ENCODE peak calls at places on chromosomes 1 and 21, in seven cellular contexts. One of them, this sample, is unnamed.

GRCh38 chr1:175218786-175219447 is 26.3 kb upstream of the KIAA0040 start:
- DNase-seq in HAP-1: no peak
- DNase-seq in pancreas: no peak
- DNase-seq in neural progenitor cell: no peak
- DNase-seq in uterus: no peak
- DNase-seq in cardiac muscle cell: no peak
- DNase-seq in aorta: no peak
- DNase-seq in this sample: no peak

GRCh38 chr1:100360790-100361232 is 8.5 kb downstream of the CDC14A start:
- DNase-seq in HAP-1: no peak
- DNase-seq in pancreas: no peak
- DNase-seq in neural progenitor cell: peak; percentile 42
- DNase-seq in uterus: peak; percentile 70
- DNase-seq in cardiac muscle cell: peak; percentile 66
- DNase-seq in aorta: no peak
- DNase-seq in this sample: no peak

GRCh38 chr1:11156441-11156840 is 32.7 kb upstream of the ANGPTL7 start:
- DNase-seq in HAP-1: no peak
- DNase-seq in pancreas: no peak
- DNase-seq in neural progenitor cell: no peak
- DNase-seq in uterus: no peak
- DNase-seq in cardiac muscle cell: no peak
- DNase-seq in aorta: no peak
- DNase-seq in this sample: no peak

GRCh38 chr1:88216441-88216840 is 467.6 kb upstream of the PKN2 start:
- DNase-seq in HAP-1: no peak
- DNase-seq in pancreas: no peak
- DNase-seq in neural progenitor cell: no peak
- DNase-seq in uterus: no peak
- DNase-seq in cardiac muscle cell: no peak
- DNase-seq in aorta: no peak
- DNase-seq in this sample: no peak

GRCh38 chr1:119687391-119688079 is 24.2 kb upstream of the PHGDH start:
- DNase-seq in HAP-1: no peak
- DNase-seq in pancreas: no peak
- DNase-seq in neural progenitor cell: no peak
- DNase-seq in uterus: no peak
- DNase-seq in cardiac muscle cell: peak; percentile 6
- DNase-seq in aorta: no peak
- DNase-seq in this sample: no peak

GRCh38 chr1:241423541-241424479 is 66.8 kb upstream of the RGS7 start:
- DNase-seq in HAP-1: peak; percentile 58
- DNase-seq in pancreas: peak; percentile 37
- DNase-seq in neural progenitor cell: peak; percentile 69
- DNase-seq in uterus: no peak
- DNase-seq in cardiac muscle cell: peak; percentile 7
- DNase-seq in aorta: no peak
- DNase-seq in this sample: peak; percentile 48

GRCh38 chr1:48680411-48681035 is 96.2 kb downstream of the BEND5 start:
- DNase-seq in HAP-1: peak; percentile 9
- DNase-seq in pancreas: no peak
- DNase-seq in neural progenitor cell: peak; percentile 33
- DNase-seq in uterus: no peak
- DNase-seq in cardiac muscle cell: no peak
- DNase-seq in aorta: no peak
- DNase-seq in this sample: peak; percentile 76

GRCh38 chr1:226677121-226678020 is 61.7 kb downstream of the ITPKB start:
- DNase-seq in HAP-1: no peak
- DNase-seq in pancreas: no peak
- DNase-seq in neural progenitor cell: no peak
- DNase-seq in uterus: peak; percentile 93
- DNase-seq in cardiac muscle cell: peak; percentile 73
- DNase-seq in aorta: peak; percentile 85
- DNase-seq in this sample: no peak

GRCh38 chr1:228871314-228872061 is 136.2 kb downstream of the RHOU start:
- DNase-seq in HAP-1: no peak
- DNase-seq in pancreas: no peak
- DNase-seq in neural progenitor cell: no peak
- DNase-seq in uterus: no peak
- DNase-seq in cardiac muscle cell: no peak
- DNase-seq in aorta: no peak
- DNase-seq in this sample: no peak

GRCh38 chr1:46798820-46799219 is at the start of gene CYP4B1:
- DNase-seq in HAP-1: no peak
- DNase-seq in pancreas: peak; percentile 37
- DNase-seq in neural progenitor cell: no peak
- DNase-seq in uterus: no peak
- DNase-seq in cardiac muscle cell: no peak
- DNase-seq in aorta: peak; percentile 72
- DNase-seq in this sample: no peak

GRCh38 chr1:179025975-179026812 is 500 bp downstream of the FAM20B start:
- DNase-seq in HAP-1: peak; percentile 83
- DNase-seq in pancreas: peak; percentile 91
- DNase-seq in neural progenitor cell: peak; percentile 90
- DNase-seq in uterus: peak; percentile 38
- DNase-seq in cardiac muscle cell: peak; percentile 61
- DNase-seq in aorta: peak; percentile 83
- DNase-seq in this sample: peak; percentile 88

GRCh38 chr1:167510244-167510643 is 8.1 kb downstream of the CD247 start:
- DNase-seq in HAP-1: no peak
- DNase-seq in pancreas: no peak
- DNase-seq in neural progenitor cell: no peak
- DNase-seq in uterus: no peak
- DNase-seq in cardiac muscle cell: no peak
- DNase-seq in aorta: no peak
- DNase-seq in this sample: no peak

GRCh38 chr21:44552136-44552535 is 831 bp upstream of the KRTAP10-2 start:
- DNase-seq in HAP-1: no peak
- DNase-seq in pancreas: no peak
- DNase-seq in neural progenitor cell: no peak
- DNase-seq in uterus: no peak
- DNase-seq in cardiac muscle cell: no peak
- DNase-seq in aorta: no peak
- DNase-seq in this sample: no peak

GRCh38 chr1:160767417-160768294 is 28.3 kb upstream of the LY9 start:
- DNase-seq in HAP-1: no peak
- DNase-seq in pancreas: no peak
- DNase-seq in neural progenitor cell: no peak
- DNase-seq in uterus: no peak
- DNase-seq in cardiac muscle cell: no peak
- DNase-seq in aorta: no peak
- DNase-seq in this sample: no peak

GRCh38 chr1:6259491-6260362 is 1.2 kb downstream of the GPR153 start:
- DNase-seq in HAP-1: peak; percentile 90
- DNase-seq in pancreas: peak; percentile 71
- DNase-seq in neural progenitor cell: peak; percentile 94
- DNase-seq in uterus: peak; percentile 85
- DNase-seq in cardiac muscle cell: peak; percentile 89
- DNase-seq in aorta: peak; percentile 90
- DNase-seq in this sample: peak; percentile 84

GRCh38 chr1:234616644-234617043 is 6.7 kb upstream of the IRF2BP2 start:
- DNase-seq in HAP-1: no peak
- DNase-seq in pancreas: no peak
- DNase-seq in neural progenitor cell: no peak
- DNase-seq in uterus: no peak
- DNase-seq in cardiac muscle cell: peak; percentile 40
- DNase-seq in aorta: no peak
- DNase-seq in this sample: no peak

GRCh38 chr1:225765982-225766674 is 11.5 kb upstream of the SRP9 start:
- DNase-seq in HAP-1: no peak
- DNase-seq in pancreas: no peak
- DNase-seq in neural progenitor cell: no peak
- DNase-seq in uterus: no peak
- DNase-seq in cardiac muscle cell: no peak
- DNase-seq in aorta: no peak
- DNase-seq in this sample: no peak

GRCh38 chr1:89998306-89998705 is 3.4 kb downstream of the ZNF326 start:
- DNase-seq in HAP-1: no peak
- DNase-seq in pancreas: no peak
- DNase-seq in neural progenitor cell: no peak
- DNase-seq in uterus: no peak
- DNase-seq in cardiac muscle cell: no peak
- DNase-seq in aorta: no peak
- DNase-seq in this sample: no peak

GRCh38 chr1:53559854-53560571 is 100.8 kb downstream of the DMRTB1 start:
- DNase-seq in HAP-1: peak; percentile 2
- DNase-seq in pancreas: no peak
- DNase-seq in neural progenitor cell: no peak
- DNase-seq in uterus: no peak
- DNase-seq in cardiac muscle cell: no peak
- DNase-seq in aorta: no peak
- DNase-seq in this sample: peak; percentile 37

GRCh38 chr1:54885863-54886723 is 902 bp downstream of the DHCR24 start:
- DNase-seq in HAP-1: peak; percentile 68
- DNase-seq in pancreas: no peak
- DNase-seq in neural progenitor cell: peak; percentile 31
- DNase-seq in uterus: no peak
- DNase-seq in cardiac muscle cell: no peak
- DNase-seq in aorta: no peak
- DNase-seq in this sample: no peak

GRCh38 chr21:39083377-39084008 is 99.8 kb downstream of the PSMG1 start:
- DNase-seq in HAP-1: no peak
- DNase-seq in pancreas: no peak
- DNase-seq in neural progenitor cell: no peak
- DNase-seq in uterus: peak; percentile 34
- DNase-seq in cardiac muscle cell: peak; percentile 52
- DNase-seq in aorta: no peak
- DNase-seq in this sample: no peak

GRCh38 chr21:43927591-43928229 is 62.7 kb downstream of the AGPAT3 start:
- DNase-seq in HAP-1: no peak
- DNase-seq in pancreas: peak; percentile 14
- DNase-seq in neural progenitor cell: no peak
- DNase-seq in uterus: no peak
- DNase-seq in cardiac muscle cell: no peak
- DNase-seq in aorta: no peak
- DNase-seq in this sample: peak; percentile 40

GRCh38 chr21:46120301-46121285 is 22.7 kb downstream of the COL6A2 start:
- DNase-seq in HAP-1: no peak
- DNase-seq in pancreas: peak; percentile 11
- DNase-seq in neural progenitor cell: no peak
- DNase-seq in uterus: peak; percentile 13
- DNase-seq in cardiac muscle cell: no peak
- DNase-seq in aorta: peak; percentile 47
- DNase-seq in this sample: peak; percentile 45

GRCh38 chr1:110746644-110747259 is 72.0 kb upstream of the KCNA3 start:
- DNase-seq in HAP-1: peak; percentile 69
- DNase-seq in pancreas: peak; percentile 45
- DNase-seq in neural progenitor cell: peak; percentile 84
- DNase-seq in uterus: no peak
- DNase-seq in cardiac muscle cell: peak; percentile 72
- DNase-seq in aorta: peak; percentile 51
- DNase-seq in this sample: peak; percentile 28

GRCh38 chr1:158285756-158286241 is 3.9 kb upstream of the CD1C start:
- DNase-seq in HAP-1: no peak
- DNase-seq in pancreas: no peak
- DNase-seq in neural progenitor cell: no peak
- DNase-seq in uterus: no peak
- DNase-seq in cardiac muscle cell: peak; percentile 3
- DNase-seq in aorta: peak; percentile 84
- DNase-seq in this sample: peak; percentile 30

GRCh38 chr1:235714205-235714897 is 64.8 kb upstream of the GNG4 start:
- DNase-seq in HAP-1: no peak
- DNase-seq in pancreas: no peak
- DNase-seq in neural progenitor cell: no peak
- DNase-seq in uterus: no peak
- DNase-seq in cardiac muscle cell: no peak
- DNase-seq in aorta: no peak
- DNase-seq in this sample: no peak

GRCh38 chr1:235708390-235708962 is 58.9 kb upstream of the GNG4 start:
- DNase-seq in HAP-1: no peak
- DNase-seq in pancreas: no peak
- DNase-seq in neural progenitor cell: no peak
- DNase-seq in uterus: no peak
- DNase-seq in cardiac muscle cell: no peak
- DNase-seq in aorta: no peak
- DNase-seq in this sample: no peak

GRCh38 chr1:235712812-235713211 is 63.2 kb upstream of the GNG4 start:
- DNase-seq in HAP-1: no peak
- DNase-seq in pancreas: no peak
- DNase-seq in neural progenitor cell: no peak
- DNase-seq in uterus: no peak
- DNase-seq in cardiac muscle cell: no peak
- DNase-seq in aorta: no peak
- DNase-seq in this sample: no peak

GRCh38 chr1:235709018-235709417 is 59.4 kb upstream of the GNG4 start:
- DNase-seq in HAP-1: no peak
- DNase-seq in pancreas: no peak
- DNase-seq in neural progenitor cell: no peak
- DNase-seq in uterus: no peak
- DNase-seq in cardiac muscle cell: no peak
- DNase-seq in aorta: no peak
- DNase-seq in this sample: no peak

GRCh38 chr1:235710665-235711064 is 61.1 kb upstream of the GNG4 start:
- DNase-seq in HAP-1: no peak
- DNase-seq in pancreas: no peak
- DNase-seq in neural progenitor cell: peak; percentile 15
- DNase-seq in uterus: no peak
- DNase-seq in cardiac muscle cell: no peak
- DNase-seq in aorta: no peak
- DNase-seq in this sample: no peak
- H3K36me3 ChIP-seq in HAP-1: no peaks in the 10 kb centered on the region
- H3K36me3 ChIP-seq in pancreas: no peaks in the 10 kb centered on the region
- H3K36me3 ChIP-seq in neural progenitor cell: no peaks in the 10 kb centered on the region
- H3K36me3 ChIP-seq in uterus: no peaks in the 10 kb centered on the region
- H3K36me3 ChIP-seq in cardiac muscle cell: peaks cover 4% of the 10 kb centered on the region
- H3K36me3 ChIP-seq in aorta: peaks cover 10% of the 10 kb centered on the region
- H3K36me3 ChIP-seq in this sample: peaks cover 18% of the 10 kb centered on the region

GRCh38 chr1:8061210-8061609 is 35.1 kb upstream of the ERRFI1 start:
- DNase-seq in HAP-1: no peak
- DNase-seq in pancreas: no peak
- DNase-seq in neural progenitor cell: no peak
- DNase-seq in uterus: peak; percentile 31
- DNase-seq in cardiac muscle cell: peak; percentile 93
- DNase-seq in aorta: peak; percentile 69
- DNase-seq in this sample: no peak
- H3K4me3 ChIP-seq in HAP-1: no peak overlapping the region
- H3K4me3 ChIP-seq in pancreas: no peak overlapping the region
- H3K4me3 ChIP-seq in neural progenitor cell: no peak overlapping the region
- H3K4me3 ChIP-seq in uterus: no peak overlapping the region
- H3K4me3 ChIP-seq in cardiac muscle cell: no peak overlapping the region
- H3K4me3 ChIP-seq in aorta: peak overlapping the region; percentile 54
- H3K4me3 ChIP-seq in this sample: no peak overlapping the region

GRCh38 chr1:218349365-218350021 is 4.4 kb downstream of the TGFB2 start:
- DNase-seq in HAP-1: no peak
- DNase-seq in pancreas: no peak
- DNase-seq in neural progenitor cell: no peak
- DNase-seq in uterus: no peak
- DNase-seq in cardiac muscle cell: no peak
- DNase-seq in aorta: no peak
- DNase-seq in this sample: no peak
- H3K36me3 ChIP-seq in HAP-1: no peaks in the 10 kb centered on the region
- H3K36me3 ChIP-seq in pancreas: no peaks in the 10 kb centered on the region
- H3K36me3 ChIP-seq in neural progenitor cell: no peaks in the 10 kb centered on the region
- H3K36me3 ChIP-seq in uterus: no peaks in the 10 kb centered on the region
- H3K36me3 ChIP-seq in cardiac muscle cell: peaks cover 15% of the 10 kb centered on the region
- H3K36me3 ChIP-seq in aorta: no peaks in the 10 kb centered on the region
- H3K36me3 ChIP-seq in this sample: no peaks in the 10 kb centered on the region

DNA sequence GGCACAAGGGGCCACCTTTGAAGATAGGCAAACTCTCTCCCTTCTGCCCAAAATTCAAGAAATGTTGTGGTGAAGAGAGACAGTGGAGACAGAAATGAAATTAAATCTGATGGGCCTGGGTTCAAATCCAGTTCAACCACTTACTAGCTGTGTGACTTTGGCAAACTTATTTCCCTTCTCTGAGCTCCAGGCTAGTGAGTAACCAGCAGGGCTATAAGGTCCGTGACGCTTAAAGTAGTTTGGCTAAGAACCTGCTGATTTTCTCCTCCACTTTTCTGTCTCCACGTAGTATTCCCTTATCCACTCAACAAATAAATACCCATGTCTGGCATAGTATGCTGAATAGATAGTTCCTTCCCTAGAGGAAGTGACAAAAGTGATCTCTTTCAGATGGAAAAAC is 1.9 kb downstream of the SLC2A1 start:
- DNase-seq in HAP-1: no peak
- DNase-seq in pancreas: no peak
- DNase-seq in neural progenitor cell: no peak
- DNase-seq in uterus: no peak
- DNase-seq in cardiac muscle cell: no peak
- DNase-seq in aorta: no peak
- DNase-seq in this sample: no peak
- H3K4me3 ChIP-seq in HAP-1: peak overlapping the region; percentile 90
- H3K4me3 ChIP-seq in pancreas: no peak overlapping the region
- H3K4me3 ChIP-seq in neural progenitor cell: peak overlapping the region; percentile 100
- H3K4me3 ChIP-seq in uterus: no peak overlapping the region
- H3K4me3 ChIP-seq in cardiac muscle cell: peak overlapping the region; percentile 100
- H3K4me3 ChIP-seq in aorta: no peak overlapping the region
- H3K4me3 ChIP-seq in this sample: peak overlapping the region; percentile 81